ENCODE peak calls at places on chromosomes 11 and 22, in four cellular contexts. C is mesendoderm, O is H9, A is H1. U is an unnamed sample.

GRCh38 chr11:26849009-26849408 is 127.1 kb upstream of the SLC5A12 start:
- DNase-seq in A (no peak), O (no peak), C (no peak), U (no peak)

GRCh38 chr22:21714784-21715183 is 20.8 kb downstream of the YPEL1 start:
- DNase-seq in A (no peak), O (no peak), C (no peak), U (peak)

GRCh38 chr11:2593393-2593950 is 106.3 kb downstream of the KCNQ1OT1 start:
- DNase-seq in A (no peak), O (peak), C (no peak), U (no peak)

GRCh38 chr22:44146088-44146861 is 34.5 kb upstream of the PARVG start:
- DNase-seq in C (peak), O (peak), A (no peak), U (no peak)

GRCh38 chr11:34065505-34066203 is 14.1 kb downstream of the CAPRIN1 start:
- DNase-seq in C (peak), A (no peak), O (peak), U (peak)

GRCh38 chr11:128931661-128932060 is 11.0 kb downstream of the TP53AIP1 start:
- DNase-seq in A (no peak), C (no peak), O (no peak), U (no peak)

GRCh38 chr11:614091-614582 is 1.6 kb downstream of the IRF7 start:
- DNase-seq in O (no peak), C (no peak), A (no peak), U (no peak)

GRCh38 chr22:39240841-39241631 is 3.7 kb downstream of the PDGFB start:
- DNase-seq in O (no peak), C (peak), A (no peak), U (no peak)

GRCh38 chr11:85540635-85541034 is 86.5 kb downstream of the DLG2 start:
- DNase-seq in A (peak), O (peak), C (peak), U (no peak)

GRCh38 chr11:63917685-63918523 is 940 bp upstream of the RCOR2 start:
- DNase-seq in O (peak), C (peak), A (no peak), U (no peak)

GRCh38 chr11:57601297-57601696 is 3.8 kb downstream of the SERPING1 start:
- DNase-seq in O (no peak), C (no peak), A (no peak), U (no peak)

GRCh38 chr22:27990879-27991278 is 71.8 kb upstream of the PITPNB start:
- DNase-seq in C (peak), A (peak), O (peak), U (peak)

GRCh38 chr11:73361953-73362776 is 14.0 kb upstream of the RELT start:
- DNase-seq in C (peak), A (peak), O (peak), U (no peak)

GRCh38 chr11:61700221-61700620 is 20.0 kb downstream of the DAGLA start:
- DNase-seq in O (peak), C (peak), A (no peak), U (peak)

GRCh38 chr22:43313497-43314474 is 29.4 kb downstream of the SCUBE1 start:
- DNase-seq in C (peak), O (no peak), A (no peak), U (no peak)

GRCh38 chr11:111540114-111540920 is at the start of gene LAYN:
- DNase-seq in O (peak), C (peak), A (no peak), U (peak)

GRCh38 chr11:61295596-61295926 is 445 bp upstream of the VWCE start:
- DNase-seq in C (no peak), O (no peak), A (no peak), U (no peak)

GRCh38 chr11:21511835-21512440 is 680.9 kb upstream of the ANO5 start:
- DNase-seq in O (peak), C (peak), A (peak), U (no peak)

GRCh38 chr22:32958021-32958420 is 100.2 kb downstream of the SYN3 start:
- DNase-seq in A (no peak), C (no peak), O (no peak), U (no peak)

GRCh38 chr22:32331236-32331917 is 26.3 kb upstream of the RFPL3 start:
- DNase-seq in O (peak), A (no peak), C (no peak), U (no peak)

GRCh38 chr11:40384991-40385390 is 1074.5 kb downstream of the LRRC4C start:
- DNase-seq in C (no peak), O (no peak), A (no peak), U (peak)

GRCh38 chr22:37328017-37328416 is 45.7 kb downstream of the CYTH4 start:
- DNase-seq in A (no peak), O (no peak), C (no peak), U (peak)

GRCh38 chr22:46040471-46041465 is 63.8 kb upstream of the WNT7B start:
- DNase-seq in C (no peak), O (no peak), A (no peak), U (no peak)

GRCh38 chr22:37330200-37331033 is 48.1 kb downstream of the CYTH4 start:
- DNase-seq in C (peak), O (peak), A (peak), U (peak)

GRCh38 chr22:43953988-43954771 is 1.1 kb upstream of the SAMM50 start:
- DNase-seq in A (no peak), C (peak), O (no peak), U (no peak)

GRCh38 chr22:48270731-48271130 is 1508.3 kb downstream of the TBC1D22A start:
- DNase-seq in A (no peak), C (no peak), O (no peak), U (no peak)

GRCh38 chr11:130181295-130182272 is 22.0 kb downstream of the ST14 start:
- DNase-seq in C (no peak), A (no peak), O (no peak), U (peak)

GRCh38 chr22:48336339-48337060 is 1491.2 kb downstream of the BRD1 start:
- DNase-seq in A (no peak), C (no peak), O (no peak), U (no peak)

GRCh38 chr11:9092846-9093778 is 1.7 kb upstream of the SCUBE2 start:
- DNase-seq in A (no peak), O (no peak), C (no peak), U (no peak)

GRCh38 chr11:66371627-66372415 is at the start of gene SLC29A2:
- DNase-seq in O (peak), A (peak), C (peak), U (no peak)
- H2BK5ac ChIP-seq in O (no peak), A (peak), C (peak), U (no peak)

GRCh38 chr11:15932417-15932816 is 423.9 kb downstream of the SOX6 start:
- DNase-seq in O (no peak), C (no peak), A (no peak), U (no peak)
- H4K5ac ChIP-seq in O (no peak), C (no peak), A (no peak), U (no peak)

GRCh38 chr11:65491163-65491465 is 7.7 kb upstream of the MALAT1 start:
- DNase-seq in A (no peak), O (no peak), C (no peak), U (no peak)

GRCh38 chr11:65489706-65490310 is 9.0 kb upstream of the MALAT1 start:
- DNase-seq in C (peak), A (no peak), O (peak), U (no peak)

GRCh38 chr11:65488273-65489058 is 10.4 kb upstream of the MALAT1 start:
- DNase-seq in A (no peak), O (no peak), C (peak), U (peak)

GRCh38 chr11:65487467-65488272 is 11.2 kb upstream of the MALAT1 start:
- DNase-seq in A (peak), O (peak), C (peak), U (peak)

DNA sequence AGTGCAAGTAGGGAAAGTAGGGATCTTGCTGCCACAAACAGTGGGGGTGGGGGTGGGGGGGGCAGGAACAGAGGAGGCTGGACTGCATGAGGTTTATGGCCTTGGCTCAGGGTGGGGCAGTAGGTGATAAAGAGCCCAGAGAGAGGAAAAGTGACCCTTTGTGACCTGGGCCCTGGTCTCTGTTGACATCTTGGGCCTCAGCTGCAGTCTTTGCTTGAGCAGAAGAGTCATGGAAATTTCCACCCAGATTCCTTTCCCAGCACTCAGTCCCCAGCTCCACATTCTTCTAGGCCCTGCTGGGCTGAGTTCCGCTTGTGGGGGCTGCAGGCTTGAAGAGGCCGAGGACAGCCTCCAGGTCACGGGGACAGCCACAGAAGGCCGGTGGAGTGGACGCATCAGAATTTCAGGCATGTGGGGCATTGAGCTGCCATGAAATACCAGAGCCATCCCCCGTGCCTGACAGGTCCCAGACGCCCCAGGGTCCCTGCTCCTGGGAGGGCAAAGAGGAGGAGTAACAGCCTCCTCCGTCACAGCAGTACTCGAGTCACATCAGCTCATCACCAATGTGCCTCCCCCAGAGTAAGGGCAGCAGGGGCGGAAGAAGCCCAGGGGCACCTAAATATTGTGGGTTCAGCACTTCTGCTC is 9.7 kb upstream of the MALAT1 start:
- DNase-seq in A (no peak), O (peak), C (peak), U (peak)
- H2BK5ac ChIP-seq in A (peak), O (peak), C (peak), U (peak)

GRCh38 chr22:23652711-23653110 is 20.6 kb upstream of the DRICH1 start:
- DNase-seq in C (no peak), A (no peak), O (no peak), U (no peak)

GRCh38 chr22:23655891-23656475 is 23.9 kb upstream of the DRICH1 start:
- DNase-seq in O (no peak), C (no peak), A (no peak), U (no peak)

GRCh38 chr22:23652286-23652685 is 20.2 kb upstream of the DRICH1 start:
- DNase-seq in O (no peak), C (no peak), A (no peak), U (no peak)

GRCh38 chr22:23649071-23649501 is 17.0 kb upstream of the DRICH1 start:
- DNase-seq in C (no peak), O (no peak), A (no peak), U (no peak)

GRCh38 chr22:23651676-23652075 is 19.6 kb upstream of the DRICH1 start:
- DNase-seq in O (no peak), C (no peak), A (no peak), U (no peak)
- H4K5ac ChIP-seq in O (no peak), C (no peak), A (no peak), U (no peak)

DNA sequence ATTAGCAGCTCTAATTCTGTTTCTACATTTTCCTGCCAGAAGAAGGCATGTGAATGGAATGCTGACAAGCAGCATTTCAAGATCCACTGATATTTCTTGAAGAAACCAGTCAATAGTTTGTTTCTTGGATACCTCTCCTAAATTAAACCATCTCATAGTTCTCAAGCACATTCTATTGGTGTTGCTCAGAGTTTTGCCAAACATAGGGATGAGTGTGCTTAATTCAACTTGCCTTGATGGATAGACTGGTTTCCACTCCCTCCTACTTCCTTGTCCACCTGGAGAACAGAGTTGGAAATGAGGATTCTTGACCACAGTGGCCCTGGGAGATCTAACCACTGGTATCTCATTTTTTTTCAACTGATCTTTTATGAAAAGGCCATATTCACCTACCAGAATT is 29.8 kb upstream of the DDX10 start:
- DNase-seq in C (peak), O (no peak), A (no peak), U (peak)
- H2BK5ac ChIP-seq in C (no peak), O (no peak), A (no peak), U (no peak)

U was measured in IMR-90.